ENCODE peak calls at places on chromosome 19, in four cellular contexts. Y, T, Q and O are unnamed samples.
A peak's percentile ranks its signal among the peaks of the same experiment; 100 is the strongest.

GRCh38 chr19:53809518-53810186 is 14.5 kb downstream of the NLRP12 start:
- DNase-seq in Q (no peak), T (no peak), Y (no peak), O (no peak)

GRCh38 chr19:44303976-44304568 is 753 bp downstream of the ZNF235 start:
- DNase-seq in Y (no peak), Q (peak; percentile 3), T (no peak), O (no peak)

GRCh38 chr19:13804830-13805683 is 9.8 kb downstream of the ZSWIM4 start:
- DNase-seq in Y (no peak), T (no peak), Q (peak; percentile 23), O (no peak)

GRCh38 chr19:51368366-51369282 is at the start of gene CLDND2:
- DNase-seq in T (no peak), Q (no peak), Y (peak; percentile 60), O (no peak)

GRCh38 chr19:55452381-55453325 is 8.8 kb downstream of the ISOC2 start:
- DNase-seq in T (peak; percentile 27), Q (peak; percentile 70), Y (peak; percentile 54), O (no peak)

GRCh38 chr19:55080121-55080914 is 4.6 kb downstream of the EPS8L1 start:
- DNase-seq in Q (peak; percentile 51), T (peak; percentile 13), Y (peak; percentile 72), O (peak; percentile 38)

GRCh38 chr19:54388001-54388802 is 23.5 kb upstream of the LAIR1 start:
- DNase-seq in T (no peak), Q (peak; percentile 3), Y (peak; percentile 50), O (no peak)

GRCh38 chr19:871446-872265 is 12.2 kb downstream of the CFD start:
- DNase-seq in Q (no peak), Y (no peak), T (no peak), O (no peak)

GRCh38 chr19:35722897-35723296 is 5.1 kb downstream of the KMT2B start:
- DNase-seq in T (no peak), Q (no peak), Y (no peak), O (no peak)

GRCh38 chr19:42400404-42400803 is 10.3 kb upstream of the CNFN start:
- DNase-seq in T (no peak), Q (no peak), Y (no peak), O (no peak)

GRCh38 chr19:10593820-10594637 is 6.9 kb upstream of the AP1M2 start:
- DNase-seq in Q (peak; percentile 25), T (no peak), Y (no peak), O (no peak)

GRCh38 chr19:15529774-15530372 is 21.5 kb downstream of the CYP4F22 start:
- DNase-seq in Y (no peak), Q (no peak), T (no peak), O (no peak)

GRCh38 chr19:39941151-39941550 is 6.7 kb upstream of the FCGBP start:
- DNase-seq in T (no peak), Q (no peak), Y (peak; percentile 38), O (no peak)

GRCh38 chr19:58170860-58171259 is 12.0 kb upstream of the ZNF274 start:
- DNase-seq in Q (no peak), Y (no peak), T (no peak), O (no peak)

GRCh38 chr19:29966594-29967249 is 24.7 kb downstream of the URI1 start:
- DNase-seq in Y (no peak), T (no peak), Q (no peak), O (no peak)

GRCh38 chr19:37218592-37218935 is 550 bp downstream of the ZNF383 start:
- DNase-seq in Q (no peak), T (no peak), Y (no peak), O (no peak)

GRCh38 chr19:58262922-58263296 is 15.8 kb upstream of the ZNF8 start:
- DNase-seq in Q (no peak), T (no peak), Y (no peak), O (no peak)

GRCh38 chr19:10007811-10008211 is 2.5 kb downstream of the COL5A3 start:
- DNase-seq in Y (no peak), T (no peak), Q (no peak), O (no peak)

GRCh38 chr19:15469513-15470297 is 5.4 kb upstream of the RASAL3 start:
- DNase-seq in T (no peak), Q (no peak), Y (peak; percentile 42), O (no peak)

GRCh38 chr19:7681336-7682174 is 922 bp downstream of the TRAPPC5 start:
- DNase-seq in Y (peak; percentile 90), Q (peak; percentile 81), T (peak; percentile 21), O (peak; percentile 71)

GRCh38 chr19:6453951-6454565 is 5.5 kb downstream of the SLC25A23 start:
- DNase-seq in Y (no peak), Q (no peak), T (no peak), O (no peak)

GRCh38 chr19:50172726-50173125 is 9.6 kb upstream of the IZUMO2 start:
- DNase-seq in Q (no peak), Y (no peak), T (no peak), O (no peak)

GRCh38 chr19:3154957-3155736 is 19.3 kb downstream of the GNA15 start:
- DNase-seq in Y (peak; percentile 85), Q (peak; percentile 40), T (peak; percentile 93), O (peak; percentile 80)
- H3K4me3 ChIP-seq in Y (peak overlapping the region; percentile 12), Q (no peak overlapping the region), T (peak overlapping the region; percentile 21), O (peak overlapping the region; percentile 31)

DNA sequence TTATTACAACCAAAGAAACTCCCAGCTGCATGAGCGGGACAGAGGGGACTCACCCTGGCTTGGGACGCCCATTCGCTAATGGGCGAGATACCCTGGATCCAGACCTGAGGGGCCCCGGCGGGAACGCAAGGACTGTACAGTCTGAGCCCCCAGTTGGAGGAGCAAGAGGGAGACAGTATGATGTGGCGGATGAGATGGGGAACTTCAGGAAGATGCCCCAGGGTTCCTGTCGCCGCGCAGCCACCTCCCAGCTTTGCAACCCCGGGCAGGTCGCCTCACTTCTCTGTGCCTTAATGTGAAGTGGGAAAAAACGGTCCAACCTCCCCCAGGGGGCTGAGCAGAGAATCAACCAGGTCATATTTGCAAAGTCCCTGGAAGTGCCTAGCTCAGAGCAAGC is 2.5 kb downstream of the NPAS1 start:
- DNase-seq in Y (no peak), Q (no peak), T (no peak), O (no peak)
- H3K4me3 ChIP-seq in Y (no peak overlapping the region), Q (no peak overlapping the region), T (no peak overlapping the region), O (no peak overlapping the region)

GRCh38 chr19:17448190-17448967 is at the start of gene TMEM221:
- DNase-seq in Y (peak; percentile 65), T (no peak), Q (peak; percentile 23), O (no peak)
- H3K4me3 ChIP-seq in Y (no peak within 1 kb of the TSS), T (peak within 1 kb of the TSS; percentile 46), Q (peak within 1 kb of the TSS; percentile 38), O (no peak within 1 kb of the TSS)

GRCh38 chr19:5113633-5114586 is 145.0 kb downstream of the KDM4B start:
- DNase-seq in Y (no peak), Q (no peak), T (no peak), O (no peak)
- H3K4me3 ChIP-seq in Y (no peak overlapping the region), Q (no peak overlapping the region), T (no peak overlapping the region), O (no peak overlapping the region)

GRCh38 chr19:45471116-45471865 is 3.5 kb downstream of the FOSB start:
- DNase-seq in Y (peak; percentile 34), T (no peak), Q (no peak), O (no peak)
- H3K4me3 ChIP-seq in Y (no peak overlapping the region), T (no peak overlapping the region), Q (no peak overlapping the region), O (no peak overlapping the region)

GRCh38 chr19:38650180-38650775 is 2.8 kb downstream of the ACTN4 start:
- DNase-seq in Y (no peak), Q (no peak), T (no peak), O (no peak)

GRCh38 chr19:38648789-38649304 is 1.4 kb downstream of the ACTN4 start:
- DNase-seq in T (no peak), Y (no peak), Q (no peak), O (no peak)

GRCh38 chr19:38647966-38648788 is 728 bp downstream of the ACTN4 start:
- DNase-seq in Y (no peak), Q (no peak), T (no peak), O (no peak)

GRCh38 chr19:38650911-38651584 is 3.6 kb downstream of the ACTN4 start:
- DNase-seq in Y (no peak), T (no peak), Q (peak; percentile 44), O (no peak)

DNA sequence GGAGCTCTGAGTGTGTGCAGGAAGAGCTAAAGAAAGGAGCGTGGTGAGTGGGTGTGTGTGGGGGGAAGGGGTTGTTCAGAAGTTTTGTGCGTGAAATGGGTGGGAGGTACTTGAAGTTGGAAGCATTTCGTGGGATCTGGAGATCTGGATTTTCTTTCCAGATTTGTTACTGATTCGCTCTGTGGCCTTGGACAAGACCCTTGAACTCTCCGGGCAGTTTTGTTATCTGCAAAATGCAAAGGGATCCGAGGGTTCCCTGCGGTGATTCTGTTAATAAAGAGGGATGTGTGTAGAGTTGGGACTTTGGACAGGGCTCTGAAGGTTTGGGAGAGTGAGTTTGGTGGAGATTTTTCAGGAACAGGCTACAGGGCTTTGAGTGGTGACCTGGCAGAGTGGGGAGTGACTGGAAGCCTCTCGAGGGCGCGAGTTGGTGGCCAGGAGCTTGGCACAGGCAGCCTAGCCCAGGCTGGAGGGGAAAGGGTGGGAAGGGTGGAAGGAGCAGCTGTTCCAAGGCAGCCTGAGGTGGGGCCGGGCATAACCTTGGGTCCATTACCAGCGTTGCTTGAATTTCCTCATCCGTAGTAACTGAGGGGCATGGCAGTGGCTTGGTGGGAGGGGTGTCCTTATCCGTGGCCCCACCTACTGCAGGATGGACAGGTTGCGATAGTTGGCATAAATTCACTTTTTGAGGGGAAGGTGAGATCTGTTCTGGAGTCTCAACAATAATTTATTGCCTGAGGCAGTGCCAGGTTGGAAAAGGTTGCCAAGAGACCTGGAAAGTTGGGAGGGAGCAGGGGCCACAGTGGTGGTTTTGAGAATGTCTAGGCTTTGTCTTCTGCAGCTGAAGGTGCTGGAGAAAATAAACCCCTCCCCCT is 2.1 kb downstream of the ACTN4 start:
- DNase-seq in Y (no peak), T (no peak), Q (peak; percentile 81), O (no peak)
- H3K4me3 ChIP-seq in Y (no peak overlapping the region), T (peak overlapping the region; percentile 89), Q (peak overlapping the region; percentile 99), O (peak overlapping the region; percentile 75)